ENCODE peak calls at places on chromosomes 11 and 22, in four cellular contexts. H, J, I and N are unnamed samples.

GRCh38 chr11:75721852-75722668 is 4.4 kb downstream of the MOGAT2 start:
- DNase-seq in H (peak; percentile 81), J (no peak), I (no peak), N (no peak)

GRCh38 chr22:29359469-29359868 is 28.9 kb downstream of the AP1B1 start:
- DNase-seq in H (peak; percentile 63), J (peak; percentile 77), I (peak; percentile 69), N (no peak)

GRCh38 chr11:2150206-2150847 is 10.7 kb downstream of the INS start:
- DNase-seq in H (no peak), J (peak; percentile 75), I (no peak), N (no peak)

GRCh38 chr11:128776088-128776433 is 82.2 kb downstream of the FLI1 start:
- DNase-seq in H (peak; percentile 74), J (no peak), I (no peak), N (no peak)

GRCh38 chr11:90476442-90477007 is 253.7 kb upstream of the CHORDC1 start:
- DNase-seq in H (no peak), J (peak; percentile 56), I (peak; percentile 30), N (no peak)

GRCh38 chr22:50640857-50641647 is 13.1 kb upstream of the ARSA start:
- DNase-seq in H (no peak), J (no peak), I (peak; percentile 51), N (no peak)

GRCh38 chr11:63826471-63827190 is 12.3 kb upstream of the MARK2 start:
- DNase-seq in H (no peak), J (no peak), I (no peak), N (no peak)

GRCh38 chr11:66561975-66562248 is 6.5 kb downstream of the CTSF start:
- DNase-seq in H (no peak), J (no peak), I (no peak), N (no peak)

GRCh38 chr22:43829904-43830851 is 18.1 kb upstream of the EFCAB6 start:
- DNase-seq in H (peak; percentile 56), J (no peak), I (peak; percentile 91), N (peak; percentile 96)

GRCh38 chr22:23007823-23008222 is 62.5 kb upstream of the GNAZ start:
- DNase-seq in H (no peak), J (no peak), I (no peak), N (no peak)

GRCh38 chr22:23036684-23037428 is 33.5 kb upstream of the GNAZ start:
- DNase-seq in H (no peak), J (peak; percentile 20), I (no peak), N (no peak)

GRCh38 chr22:49052023-49052538 is 775.6 kb downstream of the BRD1 start:
- DNase-seq in H (no peak), J (no peak), I (no peak), N (no peak)

GRCh38 chr11:26134481-26135355 is 197.2 kb upstream of the ANO3 start:
- DNase-seq in H (no peak), J (peak; percentile 7), I (no peak), N (no peak)

GRCh38 chr22:46815896-46816721 is 53.7 kb downstream of the TBC1D22A start:
- DNase-seq in H (no peak), J (no peak), I (no peak), N (no peak)
- TF ChIP-seq POLR2A in H (no peak), J (no peak), I (no peak), N (no peak)

DNA sequence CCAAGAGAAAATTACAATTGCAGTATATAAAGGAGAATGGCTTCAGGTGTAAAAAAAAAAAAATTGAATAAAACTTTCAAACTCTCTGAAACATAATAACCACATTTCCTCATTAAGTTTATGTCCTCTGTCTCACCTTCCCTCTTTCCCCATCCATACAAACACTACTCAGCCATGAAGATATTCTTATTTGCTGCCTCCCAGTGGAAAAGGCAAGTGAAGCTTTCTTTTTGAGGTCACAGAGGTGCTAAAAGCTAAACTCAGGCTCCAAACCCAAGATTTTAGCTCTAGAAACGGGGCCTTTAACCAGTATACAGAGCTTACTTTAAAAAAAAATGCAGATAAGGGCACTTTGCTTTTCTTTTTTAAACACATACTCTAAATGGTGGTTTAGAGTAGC is 1568.5 kb downstream of the FAM181B start:
- DNase-seq in H (no peak), J (no peak), I (no peak), N (no peak)
- TF ChIP-seq CTCF in H (peak; percentile 32), J (no peak), I (no peak), N (no peak)

GRCh38 chr22:41091139-41092022 is 1.0 kb upstream of the EP300 start:
- DNase-seq in H (peak; percentile 100), J (peak; percentile 99), I (peak; percentile 99), N (peak; percentile 100)
- H3K4me3 ChIP-seq in H (peak overlapping the region; percentile 93), J (peak overlapping the region; percentile 100), I (peak overlapping the region; percentile 97), N (peak overlapping the region; percentile 68)

DNA sequence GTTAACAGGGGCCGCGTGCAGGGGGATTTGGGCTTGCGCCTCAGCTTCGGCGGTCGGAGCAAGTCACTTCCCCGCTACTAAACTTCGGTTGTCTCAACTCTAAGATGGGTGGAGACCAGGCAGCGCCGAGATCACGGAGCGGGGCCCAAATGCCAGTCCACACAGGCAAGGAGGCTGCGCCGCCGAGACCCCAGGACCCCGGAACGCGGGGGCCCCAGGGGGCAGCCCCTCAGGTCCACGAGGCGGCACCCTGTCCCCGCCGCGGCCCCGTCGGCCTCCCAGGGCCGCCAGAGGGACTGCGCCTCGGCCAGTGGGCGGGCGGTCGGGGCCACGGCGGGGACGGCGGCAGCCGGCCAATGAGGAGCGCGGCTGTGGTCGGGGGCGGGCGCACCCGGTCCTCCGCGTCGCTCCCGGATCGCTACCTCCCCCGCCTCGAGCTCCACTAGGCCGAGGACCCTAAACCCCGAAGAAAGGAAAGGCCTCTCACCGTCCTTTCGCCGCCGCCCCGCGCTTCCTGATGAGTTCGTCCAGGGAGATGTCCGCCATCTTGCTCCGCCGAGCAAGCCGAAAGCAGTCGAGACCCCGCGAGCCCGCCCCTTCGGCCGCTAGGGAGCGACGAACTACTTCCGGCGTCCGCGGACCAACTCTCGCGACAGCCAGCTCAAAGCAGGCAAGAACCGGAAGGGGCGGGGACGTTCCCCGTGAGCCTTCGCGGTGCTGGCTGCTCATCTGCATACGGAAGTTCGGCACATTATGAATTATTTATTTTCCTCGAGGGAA is at the start of gene POLDIP3:
- DNase-seq in H (peak; percentile 100), J (peak; percentile 97), I (peak; percentile 99), N (peak; percentile 99)
- TF ChIP-seq POLR2A in H (peak; percentile 22), J (peak; percentile 75), I (peak; percentile 78), N (no peak)